ENCODE peak calls at places on chromosomes 16 and 17, in seven cellular contexts. N is BJ; C is right lobe of liver; R is CD8-positive, alpha-beta T cell; P is left ventricle myocardium inferior; K is HCT116; S is pancreas. H is an unnamed sample.
A peak's percentile ranks its signal among the peaks of the same experiment; 100 is the strongest.

GRCh38 chr16:15055141-15056053 is 477 bp downstream of the NTAN1 start:
- DNase-seq in N (no peak), C (no peak), K (no peak), R (peak; percentile 86), P (no peak), S (no peak), H (no peak)

GRCh38 chr16:16120382-16121184 is 102.7 kb downstream of the ABCC6 start:
- DNase-seq in N (no peak), P (peak; percentile 64), C (no peak), S (no peak), K (no peak), R (no peak), H (no peak)

GRCh38 chr16:77402672-77403071 is 32.2 kb downstream of the ADAMTS18 start:
- DNase-seq in R (no peak), N (no peak), P (no peak), C (no peak), S (no peak), K (no peak), H (no peak)

GRCh38 chr16:28218109-28218508 is 6.3 kb upstream of the XPO6 start:
- DNase-seq in C (no peak), S (no peak), K (peak; percentile 47), P (no peak), R (peak; percentile 75), N (no peak), H (no peak)

GRCh38 chr17:3986270-3986938 is 22.2 kb upstream of the ATP2A3 start:
- DNase-seq in N (no peak), P (no peak), R (no peak), K (no peak), C (peak; percentile 77), S (no peak), H (no peak)

GRCh38 chr17:32722733-32723132 is 154.2 kb downstream of the MYO1D start:
- DNase-seq in K (no peak), S (no peak), P (no peak), N (no peak), C (no peak), R (no peak), H (no peak)

GRCh38 chr16:10558746-10559641 is 21.4 kb downstream of the EMP2 start:
- DNase-seq in R (no peak), K (no peak), C (peak; percentile 91), S (peak; percentile 20), N (peak; percentile 53), P (peak; percentile 77), H (no peak)

GRCh38 chr17:8393470-8394231 is 4.0 kb downstream of the RNF222 start:
- DNase-seq in N (no peak), S (no peak), R (peak; percentile 66), P (no peak), C (no peak), K (no peak), H (no peak)

GRCh38 chr16:2341456-2342447 is 1.2 kb upstream of the ABCA3 start:
- DNase-seq in K (no peak), P (peak; percentile 21), N (no peak), S (peak; percentile 22), C (peak; percentile 26), R (no peak), H (no peak)

GRCh38 chr17:72613411-72614292 is 478.8 kb downstream of the SLC39A11 start:
- DNase-seq in R (no peak), N (no peak), C (no peak), P (no peak), S (no peak), K (no peak), H (no peak)

GRCh38 chr16:3748307-3748706 is 31.0 kb upstream of the TRAP1 start:
- DNase-seq in R (no peak), S (no peak), K (no peak), N (no peak), P (no peak), C (no peak), H (no peak)

GRCh38 chr17:81287155-81287554 is 8.0 kb downstream of the SLC38A10 start:
- DNase-seq in P (no peak), N (no peak), K (no peak), C (no peak), R (no peak), S (no peak), H (no peak)

GRCh38 chr16:31331141-31331764 is 23.7 kb upstream of the ITGAX start:
- DNase-seq in K (no peak), N (no peak), C (no peak), R (peak; percentile 62), P (no peak), S (no peak), H (no peak)

GRCh38 chr17:63600569-63601438 is at the start of gene TACO1:
- DNase-seq in S (peak; percentile 86), C (peak; percentile 81), P (peak; percentile 84), R (peak; percentile 72), K (peak; percentile 79), N (no peak), H (peak; percentile 45)

GRCh38 chr17:43024407-43025289 is at the start of gene RND2:
- DNase-seq in K (peak; percentile 91), S (peak; percentile 85), R (peak; percentile 87), C (peak; percentile 84), N (peak; percentile 72), P (peak; percentile 83), H (peak; percentile 84)

GRCh38 chr16:57007050-57007449 is 17.7 kb downstream of the NLRC5 start:
- DNase-seq in P (no peak), R (no peak), C (no peak), N (no peak), K (no peak), S (no peak), H (no peak)

GRCh38 chr17:81153340-81153803 is 11.9 kb upstream of the PVALEF start:
- DNase-seq in S (no peak), P (no peak), K (no peak), C (no peak), N (no peak), R (no peak), H (peak; percentile 62)

GRCh38 chr16:12293017-12293618 is 316.6 kb downstream of the SNX29 start:
- DNase-seq in P (no peak), N (no peak), S (no peak), C (no peak), R (no peak), K (no peak), H (no peak)

GRCh38 chr16:16017812-16018211 is 68.4 kb downstream of the ABCC1 start:
- DNase-seq in C (no peak), N (no peak), P (no peak), S (no peak), R (no peak), K (no peak), H (no peak)

DNA sequence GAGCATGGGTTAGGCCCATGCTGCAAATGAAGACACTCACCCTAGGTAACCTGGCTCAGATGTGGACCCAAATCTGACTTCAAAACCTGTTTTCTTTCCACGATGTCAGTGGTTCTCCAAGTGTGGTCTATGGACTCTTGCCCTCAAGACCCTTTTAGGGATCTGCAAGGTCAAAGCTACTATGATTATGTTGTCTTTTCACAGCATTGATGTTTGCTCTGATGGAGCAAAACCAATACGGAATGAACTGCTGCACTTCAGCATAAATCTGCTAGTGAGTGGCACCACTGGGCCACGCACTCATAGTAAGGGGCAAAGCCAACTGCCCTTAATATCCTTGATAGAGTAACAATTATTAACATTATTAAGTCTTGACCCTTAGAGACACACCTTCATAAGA is 21.6 kb upstream of the TRIM25 start:
- DNase-seq in S (no peak), N (no peak), R (no peak), P (no peak), C (no peak), K (no peak), H (no peak)
- H3K4me3 ChIP-seq in S (no peak overlapping the region), N (no peak overlapping the region), R (no peak overlapping the region), P (no peak overlapping the region), C (no peak overlapping the region), K (no peak overlapping the region), H (no peak overlapping the region)

DNA sequence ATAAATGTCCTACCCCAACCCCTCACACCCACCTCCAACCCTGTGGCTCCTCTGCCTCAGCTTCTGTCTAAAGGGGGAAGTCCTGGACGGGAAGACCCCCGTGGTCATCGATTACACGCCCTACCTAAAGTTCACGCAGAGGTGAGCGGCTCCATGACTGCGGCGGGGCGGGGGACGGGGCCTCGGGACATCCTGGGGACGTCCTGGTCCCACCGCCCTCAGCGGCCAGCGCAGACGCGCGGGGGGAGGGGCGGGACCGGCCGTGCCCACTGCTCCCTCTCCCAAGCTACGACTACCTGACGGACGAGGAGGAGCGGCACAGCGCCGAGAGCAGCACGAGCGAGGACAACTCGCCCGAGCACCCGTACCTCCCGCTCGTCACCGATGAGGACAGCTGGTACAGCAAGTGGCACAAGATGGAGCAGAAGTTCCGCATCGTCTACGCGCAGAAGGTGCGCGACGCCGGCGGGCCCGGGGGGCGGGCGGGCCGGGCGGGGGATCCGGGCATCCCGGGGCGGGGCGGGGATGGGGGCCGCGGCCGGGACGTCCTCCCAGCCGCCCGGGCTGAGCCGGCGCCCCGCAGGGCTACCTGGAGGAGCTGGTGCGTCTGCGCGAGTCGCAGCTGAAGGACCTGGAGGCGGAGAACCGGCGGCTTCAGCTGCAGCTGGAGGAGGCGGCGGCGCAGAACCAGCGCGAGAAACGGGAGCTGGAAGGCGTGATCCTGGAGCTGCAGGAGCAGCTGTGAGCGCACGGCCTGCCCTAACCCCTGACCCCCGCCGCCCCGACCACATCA is 6.7 kb downstream of the RUNDC3A start:
- DNase-seq in C (no peak), P (no peak), S (no peak), N (no peak), R (no peak), K (no peak), H (no peak)
- H3K4me3 ChIP-seq in C (no peak overlapping the region), P (peak overlapping the region; percentile 51), S (peak overlapping the region; percentile 27), N (peak overlapping the region; percentile 40), R (peak overlapping the region; percentile 54), K (peak overlapping the region; percentile 38), H (peak overlapping the region; percentile 38)

DNA sequence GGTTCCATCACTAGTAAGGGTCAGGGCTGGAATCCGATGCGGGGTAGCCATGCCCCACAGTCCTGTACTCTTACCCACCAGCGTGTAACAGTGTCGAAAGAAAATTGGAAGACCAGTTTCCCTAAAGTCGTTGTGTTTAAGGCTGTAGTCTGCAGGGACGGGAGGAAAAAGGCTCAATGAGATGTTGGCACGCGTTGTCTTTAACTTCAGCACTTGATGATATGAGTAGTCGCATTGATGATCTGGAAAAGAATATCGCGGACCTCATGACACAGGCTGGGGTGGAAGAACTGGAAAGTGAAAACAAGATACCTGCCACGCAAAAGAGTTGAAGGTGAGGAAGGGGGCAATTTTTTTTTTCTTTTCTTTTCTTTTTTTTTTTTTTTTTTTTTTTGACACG is 1.3 kb downstream of the HSBP1 start:
- DNase-seq in N (no peak), R (no peak), C (no peak), S (no peak), P (no peak), K (no peak), H (no peak)
- H3K4me3 ChIP-seq in N (peak overlapping the region; percentile 74), R (peak overlapping the region; percentile 91), C (no peak overlapping the region), S (peak overlapping the region; percentile 66), P (peak overlapping the region; percentile 92), K (peak overlapping the region; percentile 96), H (peak overlapping the region; percentile 89)

GRCh38 chr17:78793968-78794367 is 11.9 kb upstream of the CYTH1 start:
- DNase-seq in S (no peak), P (no peak), R (no peak), N (no peak), K (no peak), C (no peak), H (no peak)
- H3K4me3 ChIP-seq in S (no peak overlapping the region), P (no peak overlapping the region), R (no peak overlapping the region), N (no peak overlapping the region), K (no peak overlapping the region), C (no peak overlapping the region), H (no peak overlapping the region)